ENCODE peak calls at places on chromosomes 7 and 10, in four cellular contexts. One of them, this sample, is unnamed.
A peak's percentile ranks its signal among the peaks of the same experiment; 100 is the strongest.

GRCh38 chr7:98170944-98171343 is 40.3 kb upstream of the BHLHA15 start:
- DNase-seq in thyroid gland: no peak
- DNase-seq in IMR-90: no peak
- DNase-seq in dorsolateral prefrontal cortex: no peak
- DNase-seq in this sample: no peak

GRCh38 chr10:7035111-7035761 is 375.6 kb downstream of the SFMBT2 start:
- DNase-seq in thyroid gland: no peak
- DNase-seq in IMR-90: no peak
- DNase-seq in dorsolateral prefrontal cortex: no peak
- DNase-seq in this sample: no peak

GRCh38 chr10:126597206-126597605 is 73.3 kb downstream of the C10orf90 start:
- DNase-seq in thyroid gland: no peak
- DNase-seq in IMR-90: no peak
- DNase-seq in dorsolateral prefrontal cortex: no peak
- DNase-seq in this sample: no peak

GRCh38 chr7:140242057-140243031 is 65.6 kb upstream of the KDM7A start:
- DNase-seq in thyroid gland: no peak
- DNase-seq in IMR-90: no peak
- DNase-seq in dorsolateral prefrontal cortex: no peak
- DNase-seq in this sample: no peak

GRCh38 chr7:128063025-128063560 is 31.9 kb upstream of the LRRC4 start:
- DNase-seq in thyroid gland: no peak
- DNase-seq in IMR-90: peak; percentile 22
- DNase-seq in dorsolateral prefrontal cortex: no peak
- DNase-seq in this sample: no peak

GRCh38 chr10:124663228-124663627 is 81.0 kb downstream of the FAM53B start:
- DNase-seq in thyroid gland: no peak
- DNase-seq in IMR-90: no peak
- DNase-seq in dorsolateral prefrontal cortex: no peak
- DNase-seq in this sample: no peak

GRCh38 chr10:124690971-124691370 is 53.2 kb downstream of the FAM53B start:
- DNase-seq in thyroid gland: no peak
- DNase-seq in IMR-90: no peak
- DNase-seq in dorsolateral prefrontal cortex: no peak
- DNase-seq in this sample: no peak

GRCh38 chr10:5391780-5392179 is 12.8 kb downstream of the TUBAL3 start:
- DNase-seq in thyroid gland: no peak
- DNase-seq in IMR-90: no peak
- DNase-seq in dorsolateral prefrontal cortex: no peak
- DNase-seq in this sample: no peak

GRCh38 chr7:116438274-116438673 is 61.3 kb upstream of the CAV2 start:
- DNase-seq in thyroid gland: no peak
- DNase-seq in IMR-90: peak; percentile 18
- DNase-seq in dorsolateral prefrontal cortex: no peak
- DNase-seq in this sample: no peak

GRCh38 chr10:121244791-121245190 is 353.5 kb downstream of the FGFR2 start:
- DNase-seq in thyroid gland: no peak
- DNase-seq in IMR-90: no peak
- DNase-seq in dorsolateral prefrontal cortex: no peak
- DNase-seq in this sample: no peak

GRCh38 chr7:140597425-140597949 is 43.1 kb downstream of the DENND2A start:
- DNase-seq in thyroid gland: no peak
- DNase-seq in IMR-90: no peak
- DNase-seq in dorsolateral prefrontal cortex: no peak
- DNase-seq in this sample: no peak

GRCh38 chr7:19519443-19519977 is 189.3 kb downstream of the POLR1F start:
- DNase-seq in thyroid gland: no peak
- DNase-seq in IMR-90: no peak
- DNase-seq in dorsolateral prefrontal cortex: no peak
- DNase-seq in this sample: no peak

GRCh38 chr10:124119216-124119615 is 25.8 kb upstream of the CHST15 start:
- DNase-seq in thyroid gland: no peak
- DNase-seq in IMR-90: no peak
- DNase-seq in dorsolateral prefrontal cortex: no peak
- DNase-seq in this sample: no peak

GRCh38 chr7:101553771-101554445 is 75.2 kb downstream of the MYL10 start:
- DNase-seq in thyroid gland: no peak
- DNase-seq in IMR-90: no peak
- DNase-seq in dorsolateral prefrontal cortex: no peak
- DNase-seq in this sample: no peak

GRCh38 chr10:83555264-83555663 is 584.0 kb upstream of the GHITM start:
- DNase-seq in thyroid gland: no peak
- DNase-seq in IMR-90: no peak
- DNase-seq in dorsolateral prefrontal cortex: no peak
- DNase-seq in this sample: no peak

GRCh38 chr10:23314835-23315239 is 29.8 kb downstream of the C10orf67 start:
- DNase-seq in thyroid gland: peak; percentile 55
- DNase-seq in IMR-90: peak; percentile 88
- DNase-seq in dorsolateral prefrontal cortex: no peak
- DNase-seq in this sample: peak; percentile 57

GRCh38 chr10:116371737-116372136 is 47.5 kb downstream of the CCDC172 start:
- DNase-seq in thyroid gland: no peak
- DNase-seq in IMR-90: no peak
- DNase-seq in dorsolateral prefrontal cortex: no peak
- DNase-seq in this sample: no peak

GRCh38 chr10:3803295-3803883 is 18.4 kb upstream of the KLF6 start:
- DNase-seq in thyroid gland: no peak
- DNase-seq in IMR-90: peak; percentile 55
- DNase-seq in dorsolateral prefrontal cortex: no peak
- DNase-seq in this sample: no peak

GRCh38 chr10:62926407-62926806 is 110.2 kb upstream of the EGR2 start:
- DNase-seq in thyroid gland: no peak
- DNase-seq in IMR-90: no peak
- DNase-seq in dorsolateral prefrontal cortex: no peak
- DNase-seq in this sample: no peak

GRCh38 chr10:78963074-78964034 is 105.4 kb upstream of the ZMIZ1 start:
- DNase-seq in thyroid gland: peak; percentile 49
- DNase-seq in IMR-90: no peak
- DNase-seq in dorsolateral prefrontal cortex: no peak
- DNase-seq in this sample: no peak

GRCh38 chr10:132395704-132396494 is 1.1 kb upstream of the PWWP2B start:
- DNase-seq in thyroid gland: peak; percentile 84
- DNase-seq in IMR-90: no peak
- DNase-seq in dorsolateral prefrontal cortex: no peak
- DNase-seq in this sample: no peak

GRCh38 chr7:136870799-136871487 is 2.5 kb downstream of the CHRM2 start:
- DNase-seq in thyroid gland: peak; percentile 8
- DNase-seq in IMR-90: no peak
- DNase-seq in dorsolateral prefrontal cortex: no peak
- DNase-seq in this sample: no peak

GRCh38 chr7:33421384-33421783 is 292.0 kb downstream of the BBS9 start:
- DNase-seq in thyroid gland: no peak
- DNase-seq in IMR-90: peak; percentile 39
- DNase-seq in dorsolateral prefrontal cortex: no peak
- DNase-seq in this sample: no peak
- TF ChIP-seq CTCF in thyroid gland: no peak
- TF ChIP-seq CTCF in IMR-90: peak; percentile 48
- TF ChIP-seq CTCF in dorsolateral prefrontal cortex: no peak
- TF ChIP-seq CTCF in this sample: no peak

GRCh38 chr10:2077231-2077630 is 339.9 kb upstream of the ADARB2 start:
- DNase-seq in thyroid gland: no peak
- DNase-seq in IMR-90: no peak
- DNase-seq in dorsolateral prefrontal cortex: no peak
- DNase-seq in this sample: no peak

GRCh38 chr10:2076528-2076927 is 339.2 kb upstream of the ADARB2 start:
- DNase-seq in thyroid gland: no peak
- DNase-seq in IMR-90: no peak
- DNase-seq in dorsolateral prefrontal cortex: no peak
- DNase-seq in this sample: no peak

GRCh38 chr10:2083591-2083990 is 346.3 kb upstream of the ADARB2 start:
- DNase-seq in thyroid gland: no peak
- DNase-seq in IMR-90: no peak
- DNase-seq in dorsolateral prefrontal cortex: no peak
- DNase-seq in this sample: no peak

GRCh38 chr10:2079603-2080078 is 342.3 kb upstream of the ADARB2 start:
- DNase-seq in thyroid gland: no peak
- DNase-seq in IMR-90: no peak
- DNase-seq in dorsolateral prefrontal cortex: no peak
- DNase-seq in this sample: no peak

DNA sequence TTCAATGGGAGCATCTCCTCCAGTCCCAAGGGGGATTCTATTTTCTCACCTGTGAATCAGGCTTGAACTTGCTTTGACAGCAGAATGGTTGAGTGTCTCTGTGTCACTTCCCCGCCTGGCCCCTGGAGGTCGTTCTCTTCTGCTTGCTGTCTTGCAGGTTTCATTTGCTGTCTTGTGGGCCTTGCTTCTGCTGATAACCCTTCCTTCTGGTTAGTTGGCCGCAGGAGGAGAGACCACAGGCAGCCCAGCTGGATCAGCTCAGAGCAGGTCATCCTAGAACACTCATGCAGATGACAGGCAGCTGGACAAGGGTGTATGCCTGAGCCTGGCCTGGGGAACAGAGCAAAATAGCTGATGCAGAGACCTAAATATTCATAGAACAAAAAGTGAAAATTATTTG is 344.2 kb upstream of the ADARB2 start:
- DNase-seq in thyroid gland: no peak
- DNase-seq in IMR-90: no peak
- DNase-seq in dorsolateral prefrontal cortex: no peak
- DNase-seq in this sample: no peak
- TF ChIP-seq CTCF in thyroid gland: no peak
- TF ChIP-seq CTCF in IMR-90: no peak
- TF ChIP-seq CTCF in dorsolateral prefrontal cortex: no peak
- TF ChIP-seq CTCF in this sample: no peak

DNA sequence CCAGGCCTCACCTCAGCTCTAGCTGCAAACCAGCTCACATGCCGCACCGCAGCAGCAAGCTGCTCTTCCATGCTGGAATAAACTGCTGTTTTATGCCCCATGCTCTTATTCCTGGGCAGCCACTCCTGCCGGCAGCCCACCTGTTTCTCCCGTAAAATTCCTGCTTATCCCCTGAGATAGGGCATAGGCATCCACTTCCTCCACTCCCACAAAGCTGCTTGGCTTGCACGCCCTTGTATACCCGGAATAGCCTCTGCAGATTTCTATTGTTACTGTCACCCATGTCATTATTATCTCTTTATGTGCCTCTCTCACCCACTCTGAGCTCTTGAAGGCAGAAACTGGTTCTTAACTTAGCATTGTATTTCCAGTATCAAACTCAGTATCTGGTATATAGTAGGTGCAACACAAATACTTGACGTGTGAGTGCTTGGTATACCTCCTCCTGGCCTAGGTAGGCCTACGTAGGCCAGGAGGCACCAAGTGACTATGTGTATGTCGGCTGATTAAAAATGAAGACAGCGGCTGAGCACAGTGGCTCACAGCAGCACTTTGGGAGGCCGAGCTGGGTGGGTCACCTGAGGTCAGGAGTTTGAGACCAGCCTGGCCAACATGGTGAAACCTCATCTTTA is 193.4 kb downstream of the CCDC3 start:
- DNase-seq in thyroid gland: no peak
- DNase-seq in IMR-90: no peak
- DNase-seq in dorsolateral prefrontal cortex: no peak
- DNase-seq in this sample: no peak
- TF ChIP-seq CTCF in thyroid gland: no peak
- TF ChIP-seq CTCF in IMR-90: no peak
- TF ChIP-seq CTCF in dorsolateral prefrontal cortex: no peak
- TF ChIP-seq CTCF in this sample: no peak

DNA sequence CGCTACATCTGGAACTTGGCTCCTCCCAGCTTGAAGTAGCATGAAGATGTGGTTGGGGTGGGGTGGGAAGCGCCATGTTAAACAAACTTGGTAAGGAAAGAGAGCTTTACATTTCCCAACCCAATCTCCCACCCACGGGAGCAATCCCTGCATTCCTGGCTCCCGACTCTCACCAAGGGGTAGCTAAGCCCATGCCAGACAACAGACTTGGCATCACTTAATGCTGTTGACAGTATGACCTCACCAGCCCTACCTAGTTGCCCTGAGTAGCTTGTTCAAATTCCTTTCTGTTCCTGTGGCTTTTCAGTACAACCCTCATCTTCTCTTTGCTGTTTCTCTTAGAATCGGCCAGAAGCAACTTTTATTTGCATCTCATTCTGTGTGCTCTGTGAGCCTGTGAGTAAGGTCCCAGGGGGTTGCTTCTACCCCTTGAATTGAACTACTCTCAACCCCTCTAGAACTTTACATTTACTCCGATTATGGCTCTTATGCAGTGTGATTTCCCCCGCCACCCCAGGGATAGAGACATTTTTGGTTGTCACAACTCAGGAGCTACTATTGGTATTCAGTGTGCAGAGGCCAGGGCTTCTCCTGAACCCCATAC is 211.5 kb downstream of the SEC23IP start:
- DNase-seq in thyroid gland: no peak
- DNase-seq in IMR-90: no peak
- DNase-seq in dorsolateral prefrontal cortex: no peak
- DNase-seq in this sample: no peak
- TF ChIP-seq CTCF in thyroid gland: no peak
- TF ChIP-seq CTCF in IMR-90: no peak
- TF ChIP-seq CTCF in dorsolateral prefrontal cortex: no peak
- TF ChIP-seq CTCF in this sample: no peak

DNA sequence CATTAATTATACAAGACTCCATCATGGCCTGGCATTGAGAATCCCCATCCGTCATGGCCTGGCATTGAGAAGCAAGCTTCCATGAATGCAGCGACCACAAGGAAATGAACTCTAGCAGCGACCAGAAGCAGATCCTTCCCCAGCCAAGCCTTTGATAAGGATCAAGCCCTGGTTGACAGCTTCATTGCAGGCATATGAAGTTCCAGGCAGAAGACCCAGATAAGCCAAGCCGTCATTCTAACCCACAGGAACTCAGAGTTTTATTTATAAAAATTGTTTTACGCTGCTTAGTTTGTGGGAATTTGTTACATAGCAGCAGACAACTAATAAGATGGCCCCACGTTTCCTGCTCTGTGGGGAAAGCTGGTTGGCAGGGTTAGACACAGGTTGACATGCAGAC is 642.3 kb downstream of the GATA3 start:
- DNase-seq in thyroid gland: no peak
- DNase-seq in IMR-90: no peak
- DNase-seq in dorsolateral prefrontal cortex: no peak
- DNase-seq in this sample: no peak
- TF ChIP-seq CTCF in thyroid gland: no peak
- TF ChIP-seq CTCF in IMR-90: no peak
- TF ChIP-seq CTCF in dorsolateral prefrontal cortex: no peak
- TF ChIP-seq CTCF in this sample: no peak

DNA sequence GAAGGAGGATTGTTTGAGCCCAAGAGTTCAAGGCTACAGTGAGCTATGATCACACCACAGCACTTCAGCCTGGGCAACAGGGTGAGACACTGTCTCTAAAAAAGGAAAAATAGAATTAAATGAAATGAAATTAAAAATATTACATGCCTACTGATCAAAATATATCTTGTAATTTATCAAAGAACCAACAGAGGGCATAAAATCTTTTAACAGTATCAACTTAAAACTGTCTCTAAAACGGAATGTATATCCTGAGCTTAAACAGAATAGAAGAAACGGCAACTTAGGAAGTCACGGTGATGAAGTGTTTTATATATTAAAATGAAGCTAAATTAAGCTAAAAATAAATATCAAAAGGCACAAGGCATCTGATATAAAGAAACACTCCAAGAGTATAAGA is 78.8 kb downstream of the MTPAP start:
- DNase-seq in thyroid gland: no peak
- DNase-seq in IMR-90: peak; percentile 13
- DNase-seq in dorsolateral prefrontal cortex: no peak
- DNase-seq in this sample: no peak
- TF ChIP-seq CTCF in thyroid gland: no peak
- TF ChIP-seq CTCF in IMR-90: peak; percentile 36
- TF ChIP-seq CTCF in dorsolateral prefrontal cortex: peak; percentile 10
- TF ChIP-seq CTCF in this sample: no peak

This sample was measured in omental fat pad.